ENCODE peak calls at places on chromosomes 13 and 19, in eight cellular contexts. P is heart right ventricle, X is ovary, Y is tibial nerve, T is Peyer's patch, S is uterus, U is mammary epithelial cell, Z is stomach. E is an unnamed sample.

GRCh38 chr19:39701291-39701690 is 3.0 kb upstream of the LGALS14 start:
- DNase-seq in S (no peak), X (no peak), Y (no peak), T (no peak), Z (no peak), U (no peak), P (no peak), E (no peak)

GRCh38 chr13:100440756-100441421 is 147.7 kb downstream of the GGACT start:
- DNase-seq in T (no peak), Y (no peak), U (no peak), P (no peak), S (no peak), Z (no peak), X (no peak), E (no peak)

GRCh38 chr19:33282036-33282686 is 20.2 kb downstream of the CEBPA start:
- DNase-seq in Z (no peak), S (peak; percentile 29), X (no peak), U (no peak), T (no peak), Y (no peak), P (no peak), E (no peak)

GRCh38 chr13:97344250-97345175 is 89.5 kb upstream of the RAP2A start:
- DNase-seq in X (peak; percentile 35), U (peak; percentile 49), T (peak; percentile 84), Z (peak; percentile 62), P (peak; percentile 70), Y (peak; percentile 48), S (peak; percentile 64), E (no peak)

GRCh38 chr13:112781881-112782361 is 92.1 kb downstream of the ATP11A start:
- DNase-seq in T (no peak), Y (no peak), Z (peak; percentile 25), X (no peak), S (peak; percentile 50), U (peak; percentile 30), P (peak; percentile 74), E (peak; percentile 75)

GRCh38 chr13:74325106-74325505 is 190.9 kb upstream of the KLF12 start:
- DNase-seq in X (no peak), Y (peak; percentile 9), U (peak; percentile 31), Z (no peak), S (peak; percentile 27), P (peak; percentile 35), T (no peak), E (no peak)

GRCh38 chr19:54172764-54173699 is at the start of gene TMC4:
- DNase-seq in T (peak; percentile 90), P (peak; percentile 54), U (peak; percentile 77), S (no peak), X (no peak), Z (peak; percentile 88), Y (no peak), E (peak; percentile 87)

GRCh38 chr19:49664171-49665070 is 1.2 kb downstream of the IRF3 start:
- DNase-seq in Z (peak; percentile 93), S (peak; percentile 89), Y (peak; percentile 93), U (peak; percentile 95), X (peak; percentile 90), P (peak; percentile 88), T (peak; percentile 97), E (peak; percentile 98)

GRCh38 chr19:37855098-37855497 is 51.3 kb downstream of the WDR87 start:
- DNase-seq in Y (no peak), P (peak; percentile 13), T (peak; percentile 49), X (no peak), S (no peak), Z (no peak), U (peak; percentile 45), E (peak; percentile 36)

GRCh38 chr13:98239156-98240076 is 62.3 kb upstream of the RNF113B start:
- DNase-seq in U (no peak), P (no peak), Y (no peak), X (no peak), T (no peak), Z (no peak), S (no peak), E (no peak)

GRCh38 chr19:11581740-11582139 is 4.3 kb upstream of the ACP5 start:
- DNase-seq in Z (no peak), X (no peak), T (peak; percentile 86), S (no peak), P (no peak), Y (no peak), U (no peak), E (no peak)

GRCh38 chr13:40564342-40564997 is 102.0 kb downstream of the FOXO1 start:
- DNase-seq in Y (no peak), T (no peak), U (no peak), X (no peak), S (no peak), P (no peak), Z (no peak), E (no peak)

GRCh38 chr13:41742917-41743552 is 217.9 kb downstream of the VWA8 start:
- DNase-seq in P (peak; percentile 10), T (no peak), Y (no peak), S (no peak), U (peak; percentile 90), X (no peak), Z (no peak), E (no peak)

GRCh38 chr19:16594681-16595091 is 22.5 kb upstream of the SLC35E1 start:
- DNase-seq in S (no peak), P (no peak), Z (no peak), X (no peak), Y (no peak), U (no peak), T (no peak), E (no peak)

GRCh38 chr19:54573330-54573872 is at the start of gene LILRA2:
- DNase-seq in P (no peak), T (no peak), Y (peak; percentile 12), U (no peak), Z (no peak), X (no peak), S (no peak), E (peak; percentile 56)

GRCh38 chr13:104106705-104107393 is 1040.6 kb upstream of the SLC10A2 start:
- DNase-seq in X (no peak), U (peak; percentile 66), S (no peak), Y (no peak), T (no peak), P (no peak), Z (no peak), E (no peak)

GRCh38 chr13:78736142-78736541 is 77.2 kb upstream of the OBI1 start:
- DNase-seq in Y (no peak), P (no peak), S (no peak), U (peak; percentile 23), X (no peak), Z (no peak), T (no peak), E (no peak)

GRCh38 chr13:104310861-104311260 is 1244.6 kb upstream of the SLC10A2 start:
- DNase-seq in X (no peak), T (no peak), U (peak; percentile 58), P (no peak), S (no peak), Z (no peak), Y (no peak), E (no peak)

GRCh38 chr13:74647991-74648390 is 513.8 kb upstream of the KLF12 start:
- DNase-seq in X (no peak), P (no peak), Z (no peak), U (no peak), T (no peak), Y (no peak), S (no peak), E (no peak)

GRCh38 chr13:29527511-29527910 is 68.0 kb downstream of the SLC7A1 start:
- DNase-seq in Z (no peak), X (no peak), Y (no peak), T (no peak), U (no peak), P (no peak), S (no peak), E (no peak)

GRCh38 chr19:36807029-36807428 is 31.2 kb downstream of the ZNF790 start:
- DNase-seq in T (no peak), Y (no peak), U (no peak), P (no peak), Z (no peak), S (no peak), X (no peak), E (no peak)

GRCh38 chr13:63393112-63393511 is 1977.5 kb upstream of the PCDH20 start:
- DNase-seq in T (no peak), P (no peak), S (no peak), Z (no peak), X (no peak), U (no peak), Y (no peak), E (no peak)

GRCh38 chr19:2330632-2331284 is 2.3 kb downstream of the SPPL2B start:
- DNase-seq in S (no peak), Y (no peak), T (peak; percentile 93), X (no peak), Z (peak; percentile 74), P (no peak), U (no peak), E (no peak)
- H3K4me1 ChIP-seq in S (no peaks in the 10 kb centered on the region), Y (peaks cover 38% of the 10 kb centered on the region), T (peaks cover 47% of the 10 kb centered on the region), X (peaks cover 11% of the 10 kb centered on the region), Z (peaks cover 73% of the 10 kb centered on the region), P (peaks cover 48% of the 10 kb centered on the region), U (peaks cover 13% of the 10 kb centered on the region), E (peaks cover 15% of the 10 kb centered on the region)

GRCh38 chr19:3370214-3370720 is 3.9 kb downstream of the NFIC start:
- DNase-seq in T (no peak), U (no peak), S (peak; percentile 72), Z (no peak), P (no peak), Y (no peak), X (peak; percentile 76), E (no peak)
- H3K4me3 ChIP-seq in T (peak overlapping the region; percentile 43), U (no peak overlapping the region), S (peak overlapping the region; percentile 31), Z (peak overlapping the region; percentile 75), P (peak overlapping the region; percentile 95), Y (peak overlapping the region; percentile 99), X (peak overlapping the region; percentile 88), E (peak overlapping the region; percentile 25)

DNA sequence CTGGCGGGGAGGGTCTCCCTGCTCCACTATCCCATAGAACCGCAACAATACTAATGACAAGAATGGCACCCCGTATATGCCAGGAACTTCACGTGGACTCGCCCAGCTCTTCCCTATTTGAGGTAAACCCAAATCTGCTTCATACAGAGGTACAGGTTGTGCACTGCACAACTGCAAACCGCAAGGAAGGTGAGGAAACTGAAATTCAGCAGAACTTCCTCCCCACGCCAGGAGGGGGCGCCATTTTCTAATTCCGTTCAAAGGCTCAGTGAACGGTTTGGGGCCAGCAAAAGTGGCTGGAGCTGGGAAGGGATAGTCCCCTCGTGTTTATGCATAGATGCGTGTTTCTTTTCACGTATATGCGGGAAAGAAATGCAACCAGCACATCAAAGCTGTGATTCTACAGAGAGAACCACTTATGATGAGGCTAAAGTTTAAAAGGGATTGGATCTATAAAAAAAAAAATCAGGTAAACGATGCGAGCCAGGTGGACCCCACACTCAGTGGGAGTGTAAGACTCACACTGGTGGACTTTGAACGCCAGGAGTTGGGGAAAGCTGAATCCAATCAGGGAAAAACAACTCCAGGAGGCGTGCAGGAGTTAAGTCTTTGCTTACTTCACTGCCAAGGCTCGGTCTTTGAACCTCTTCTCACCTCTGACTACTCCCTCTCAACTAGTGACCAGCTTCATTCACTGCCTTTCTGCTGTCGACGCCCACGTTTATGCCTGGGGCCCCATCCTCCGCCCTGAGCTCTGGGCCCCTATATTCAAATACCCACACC is 20.3 kb downstream of the C19orf81 start:
- DNase-seq in S (no peak), P (no peak), X (no peak), U (no peak), Z (peak; percentile 30), Y (peak; percentile 20), T (peak; percentile 57), E (no peak)
- TF ChIP-seq CTCF in S (peak; percentile 51), P (peak; percentile 63), X (no peak), U (peak; percentile 79), Z (no peak), Y (peak; percentile 56), T (peak; percentile 59), E (peak; percentile 59)

GRCh38 chr13:44307255-44307654 is 66.4 kb upstream of the SERP2 start:
- DNase-seq in X (no peak), U (no peak), S (no peak), Z (no peak), T (no peak), P (no peak), Y (no peak), E (no peak)
- H3K4me1 ChIP-seq in X (peaks cover 16% of the 10 kb centered on the region), U (peaks cover 61% of the 10 kb centered on the region), S (peaks cover 13% of the 10 kb centered on the region), Z (peaks cover 30% of the 10 kb centered on the region), T (no peaks in the 10 kb centered on the region), P (peaks cover 38% of the 10 kb centered on the region), Y (peaks cover 25% of the 10 kb centered on the region), E (peaks cover 6% of the 10 kb centered on the region)

E was measured in left lung.